ENCODE peak calls at places on chromosomes 6 and 20, in six cellular contexts. L, N, C, Q, M and I are unnamed samples.

GRCh38 chr20:38357653-38358207 is 11.4 kb downstream of the LBP start:
- DNase-seq in L (no peak), N (no peak), C (no peak), Q (no peak), M (no peak), I (no peak)

GRCh38 chr6:158629376-158630221 is 14.9 kb downstream of the DYNLT1 start:
- DNase-seq in L (no peak), N (peak), C (peak), Q (peak), M (no peak), I (no peak)

GRCh38 chr6:88585081-88585692 is 378.2 kb downstream of the RNGTT start:
- DNase-seq in L (no peak), N (no peak), C (no peak), Q (no peak), M (no peak), I (no peak)

GRCh38 chr6:57312004-57312345 is 5.5 kb upstream of the PRIM2 start:
- DNase-seq in L (no peak), N (no peak), C (no peak), Q (no peak), M (no peak), I (no peak)

GRCh38 chr6:155647354-155647753 is 191.7 kb upstream of the NOX3 start:
- DNase-seq in L (no peak), N (no peak), C (peak), Q (no peak), M (no peak), I (no peak)

GRCh38 chr20:53691060-53691810 is 97.6 kb upstream of the ZNF217 start:
- DNase-seq in L (no peak), N (no peak), C (no peak), Q (no peak), M (no peak), I (no peak)

GRCh38 chr20:49675368-49676151 is 38.1 kb downstream of the B4GALT5 start:
- DNase-seq in L (peak), N (no peak), C (no peak), Q (peak), M (no peak), I (no peak)

GRCh38 chr20:47464380-47465101 is 37.1 kb upstream of the NCOA3 start:
- DNase-seq in L (peak), N (peak), C (peak), Q (peak), M (peak), I (peak)

GRCh38 chr6:14524319-14524718 is 406.7 kb downstream of the CD83 start:
- DNase-seq in L (no peak), N (no peak), C (no peak), Q (no peak), M (peak), I (peak)

GRCh38 chr6:6942826-6943225 is 164.9 kb upstream of the RREB1 start:
- DNase-seq in L (no peak), N (no peak), C (no peak), Q (no peak), M (peak), I (peak)

GRCh38 chr6:122075084-122075760 is 324.2 kb upstream of the HSF2 start:
- DNase-seq in L (no peak), N (no peak), C (no peak), Q (no peak), M (no peak), I (no peak)

GRCh38 chr6:167845856-167846255 is 19.1 kb downstream of the AFDN start:
- DNase-seq in L (no peak), N (no peak), C (no peak), Q (no peak), M (no peak), I (no peak)

GRCh38 chr6:141421378-141421777 is 711.3 kb upstream of the GJE1 start:
- DNase-seq in L (no peak), N (no peak), C (no peak), Q (no peak), M (peak), I (peak)

GRCh38 chr6:11416936-11417576 is 120.5 kb upstream of the TMEM170B start:
- DNase-seq in L (no peak), N (no peak), C (peak), Q (no peak), M (no peak), I (no peak)

GRCh38 chr6:14550817-14551216 is 433.2 kb downstream of the CD83 start:
- DNase-seq in L (peak), N (no peak), C (no peak), Q (peak), M (peak), I (no peak)

GRCh38 chr6:47250302-47250701 is 59.4 kb downstream of the TNFRSF21 start:
- DNase-seq in L (no peak), N (no peak), C (no peak), Q (no peak), M (no peak), I (no peak)

GRCh38 chr6:6993503-6994237 is 114.1 kb upstream of the RREB1 start:
- DNase-seq in L (no peak), N (no peak), C (no peak), Q (no peak), M (no peak), I (no peak)

GRCh38 chr6:13924146-13924948 is 405 bp upstream of the RNF182 start:
- DNase-seq in L (peak), N (peak), C (peak), Q (no peak), M (peak), I (peak)

GRCh38 chr6:7112741-7113313 is 5.1 kb downstream of the RREB1 start:
- DNase-seq in L (peak), N (peak), C (no peak), Q (peak), M (no peak), I (no peak)

GRCh38 chr20:17657079-17657825 is 24.8 kb downstream of the RRBP1 start:
- DNase-seq in L (no peak), N (peak), C (no peak), Q (no peak), M (no peak), I (no peak)

GRCh38 chr20:17654649-17655285 is 27.3 kb downstream of the RRBP1 start:
- DNase-seq in L (peak), N (peak), C (peak), Q (no peak), M (no peak), I (no peak)

GRCh38 chr20:17655865-17656489 is 26.1 kb downstream of the RRBP1 start:
- DNase-seq in L (no peak), N (no peak), C (peak), Q (no peak), M (peak), I (no peak)

GRCh38 chr20:17653835-17654648 is 28.0 kb downstream of the RRBP1 start:
- DNase-seq in L (no peak), N (no peak), C (no peak), Q (no peak), M (no peak), I (no peak)

GRCh38 chr20:17655286-17655651 is 26.8 kb downstream of the RRBP1 start:
- DNase-seq in L (no peak), N (no peak), C (peak), Q (no peak), M (peak), I (no peak)
- TF ChIP-seq CTCF in L (no peak), N (no peak), C (no peak), Q (no peak), M (no peak), I (no peak)

GRCh38 chr6:16371401-16371800 is 133.0 kb downstream of the GMPR start:
- DNase-seq in L (no peak), N (no peak), C (no peak), Q (no peak), M (no peak), I (no peak)
- TF ChIP-seq CTCF in L (no peak), N (no peak), C (no peak), Q (no peak), M (no peak), I (no peak)

GRCh38 chr20:57509665-57510237 is 15.2 kb downstream of the CTCFL start:
- DNase-seq in L (no peak), N (no peak), C (peak), Q (no peak), M (no peak), I (no peak)
- TF ChIP-seq CTCF in L (peak), N (no peak), C (peak), Q (no peak), M (peak), I (peak)

GRCh38 chr20:20051767-20052073 is 546 bp downstream of the CRNKL1 start:
- DNase-seq in L (no peak), N (no peak), C (no peak), Q (no peak), M (no peak), I (no peak)

DNA sequence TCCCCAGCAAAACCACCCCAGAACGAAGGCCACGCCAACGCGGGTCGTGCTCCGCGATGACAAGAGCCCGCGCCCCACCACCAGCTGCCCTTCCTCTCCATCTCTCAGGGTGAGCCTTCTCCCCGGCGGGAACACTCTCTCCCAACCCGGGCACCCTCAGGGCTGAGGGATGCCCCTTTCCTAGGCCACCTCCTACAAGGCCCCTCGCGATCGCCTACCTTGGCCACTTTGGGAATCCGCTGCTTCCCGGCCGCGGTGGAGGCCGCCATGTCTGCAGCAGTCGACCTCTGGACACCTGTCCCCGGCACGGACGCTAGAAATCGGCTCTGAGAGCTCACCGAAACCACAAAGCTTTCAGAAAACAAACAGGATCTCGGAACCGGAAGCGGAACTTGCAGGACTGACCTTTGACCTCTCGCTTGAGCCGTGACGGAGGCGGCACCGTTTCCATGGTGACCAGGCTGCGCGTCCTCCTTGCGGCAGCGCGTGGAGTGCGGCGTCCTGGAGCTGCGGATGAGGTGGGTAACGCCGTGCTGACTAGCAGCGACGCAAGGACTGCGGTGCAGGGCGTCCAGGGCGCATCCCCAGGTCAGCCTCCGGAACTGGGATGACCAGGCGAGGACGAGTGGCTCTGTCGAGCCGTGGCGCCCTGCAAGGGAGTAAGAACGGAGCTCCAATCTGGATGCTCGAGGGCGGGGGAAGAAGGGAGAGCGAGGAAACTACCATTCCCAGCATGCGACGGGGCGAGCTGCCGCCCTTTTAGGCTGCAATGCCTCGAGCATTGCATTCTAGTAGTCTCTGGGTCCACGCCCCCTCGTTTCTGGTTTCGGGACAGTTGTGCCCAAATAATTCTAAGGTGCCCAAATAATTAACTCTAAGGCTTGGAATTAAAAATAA is at the start of the genes CFAP61 and CRNKL1:
- DNase-seq in L (peak), N (peak), C (peak), Q (peak), M (peak), I (peak)
- TF ChIP-seq CTCF in L (no peak), N (no peak), C (no peak), Q (no peak), M (peak), I (no peak)

DNA sequence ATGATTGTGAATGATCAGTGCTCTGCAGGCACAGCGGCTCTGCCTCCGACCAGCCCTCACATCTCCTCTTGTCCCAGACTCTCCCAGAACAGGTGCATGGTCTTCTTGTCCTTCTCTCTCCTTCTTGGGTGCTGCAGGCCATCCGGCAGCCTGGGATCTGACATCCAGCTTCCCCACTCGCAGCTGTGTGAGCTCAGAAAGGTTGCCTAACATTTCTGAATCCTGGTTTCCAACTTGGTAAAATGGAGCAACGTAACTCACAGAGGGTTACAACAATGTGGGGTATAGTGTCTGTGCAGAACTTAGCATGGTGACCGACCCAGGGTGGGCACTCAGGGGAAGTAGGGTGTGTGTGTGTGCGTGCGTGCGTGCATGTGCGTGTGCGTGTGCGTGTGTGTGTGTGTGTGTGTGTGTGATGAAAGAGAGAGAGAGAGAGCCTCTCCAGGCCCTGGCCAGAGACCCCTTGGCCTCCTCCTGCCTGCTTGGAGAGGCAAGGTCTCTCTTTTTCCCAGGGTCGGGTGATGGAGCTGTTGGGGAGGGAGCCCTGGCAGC is 110.1 kb downstream of the SNX5 start:
- DNase-seq in L (no peak), N (no peak), C (no peak), Q (no peak), M (no peak), I (no peak)
- TF ChIP-seq CTCF in L (no peak), N (no peak), C (no peak), Q (no peak), M (no peak), I (no peak)

GRCh38 chr6:41000248-41000647 is 38.8 kb downstream of the UNC5CL start:
- DNase-seq in L (no peak), N (no peak), C (no peak), Q (no peak), M (no peak), I (no peak)

GRCh38 chr6:40997256-40997957 is 41.6 kb downstream of the UNC5CL start:
- DNase-seq in L (peak), N (no peak), C (peak), Q (no peak), M (peak), I (peak)

GRCh38 chr6:40998661-40999060 is 40.4 kb downstream of the UNC5CL start:
- DNase-seq in L (no peak), N (no peak), C (no peak), Q (no peak), M (no peak), I (no peak)

GRCh38 chr6:41002168-41002567 is 36.9 kb downstream of the UNC5CL start:
- DNase-seq in L (no peak), N (no peak), C (no peak), Q (no peak), M (no peak), I (no peak)

DNA sequence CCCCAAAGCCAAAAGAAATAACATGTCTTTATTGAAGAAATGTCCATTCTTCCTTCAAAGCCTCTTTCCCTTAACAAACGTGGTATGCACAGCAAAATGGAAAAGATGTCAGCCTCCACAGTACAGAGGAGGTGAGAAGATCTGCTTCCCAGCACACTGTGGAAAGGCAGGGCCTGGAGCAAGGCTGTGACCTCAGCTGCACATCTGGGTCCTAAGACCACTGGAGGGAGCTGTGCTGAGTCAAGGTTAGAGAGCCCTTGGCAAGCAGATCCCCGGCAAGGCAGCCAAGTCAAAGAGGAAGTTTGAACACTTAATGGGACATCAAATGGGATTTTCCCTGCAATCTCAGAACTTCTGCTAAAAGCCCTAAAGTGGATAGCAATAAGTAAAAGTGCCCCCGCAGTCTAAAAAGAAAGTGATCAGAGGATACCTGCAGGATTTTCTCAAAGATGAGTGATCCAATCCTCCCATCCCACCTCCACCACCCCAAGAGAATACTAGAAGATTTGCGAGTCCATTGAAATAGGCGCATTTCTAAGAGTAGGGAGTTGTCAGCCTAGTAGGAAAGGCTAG is 39.4 kb downstream of the UNC5CL start:
- DNase-seq in L (peak), N (no peak), C (peak), Q (peak), M (peak), I (no peak)
- TF ChIP-seq CTCF in L (peak), N (no peak), C (peak), Q (peak), M (peak), I (peak)

GRCh38 chr6:144248003-144248402 is 37.1 kb upstream of the UTRN start:
- DNase-seq in L (no peak), N (no peak), C (no peak), Q (no peak), M (no peak), I (no peak)

GRCh38 chr6:144248470-144249301 is 36.4 kb upstream of the UTRN start:
- DNase-seq in L (peak), N (no peak), C (no peak), Q (no peak), M (peak), I (peak)

DNA sequence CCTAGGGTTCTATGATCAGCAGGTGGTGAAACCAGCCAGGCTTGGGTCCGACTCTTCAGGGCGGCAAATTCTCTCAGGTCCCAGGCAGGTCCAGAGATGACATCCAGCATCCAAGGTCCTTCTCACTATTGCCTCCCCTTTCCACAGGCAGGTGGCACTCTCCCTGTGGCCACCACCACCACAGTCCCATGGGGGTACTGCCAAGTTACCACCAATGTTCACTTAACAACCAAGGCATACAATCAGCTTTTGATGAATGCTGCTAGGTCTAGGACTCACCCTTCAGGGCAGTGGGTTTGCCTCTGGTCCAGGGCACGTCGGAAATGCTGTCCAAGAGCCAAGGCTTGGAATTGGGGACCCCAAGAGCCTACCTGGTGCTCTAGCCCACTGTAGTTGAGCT is 40.4 kb upstream of the UTRN start:
- DNase-seq in L (no peak), N (no peak), C (no peak), Q (no peak), M (no peak), I (no peak)
- TF ChIP-seq CTCF in L (no peak), N (no peak), C (peak), Q (no peak), M (no peak), I (no peak)